ENCODE peak calls at places on chromosome X, in six cellular contexts. P is WERI-Rb-1, U is Daoy, X is T-helper 1 cell, K is HFF-Myc, M is uterus. J is an unnamed sample.

GRCh38 chrX:118523920-118524319 is 28.3 kb downstream of the DOCK11 start:
- DNase-seq in P (no peak), U (no peak), X (peak; percentile 69), K (no peak), M (no peak), J (no peak)

GRCh38 chrX:34734383-34734782 is 77.3 kb upstream of the TMEM47 start:
- DNase-seq in P (no peak), U (no peak), X (no peak), K (no peak), M (no peak), J (no peak)

GRCh38 chrX:106931831-106932491 is 11.8 kb downstream of the CLDN2 start:
- DNase-seq in P (no peak), U (no peak), X (no peak), K (no peak), M (no peak), J (no peak)

GRCh38 chrX:42678133-42678532 is 99.8 kb downstream of the PPP1R2C start:
- DNase-seq in P (peak; percentile 11), U (no peak), X (no peak), K (no peak), M (no peak), J (no peak)

GRCh38 chrX:103253608-103254007 is 1.3 kb downstream of the TCEAL8 start:
- DNase-seq in P (no peak), U (no peak), X (no peak), K (no peak), M (no peak), J (no peak)

GRCh38 chrX:88135735-88136134 is 611.3 kb upstream of the CPXCR1 start:
- DNase-seq in P (no peak), U (no peak), X (no peak), K (no peak), M (no peak), J (peak; percentile 7)

GRCh38 chrX:150730719-150731118 is 37.5 kb downstream of the MTMR1 start:
- DNase-seq in P (no peak), U (no peak), X (no peak), K (peak; percentile 22), M (no peak), J (no peak)

GRCh38 chrX:19332983-19333382 is 10.7 kb upstream of the PDHA1 start:
- DNase-seq in P (no peak), U (peak; percentile 7), X (no peak), K (peak; percentile 9), M (peak; percentile 28), J (no peak)

GRCh38 chrX:71236858-71237257 is 13.8 kb downstream of the GJB1 start:
- DNase-seq in P (no peak), U (no peak), X (no peak), K (no peak), M (no peak), J (peak; percentile 19)

GRCh38 chrX:136168929-136169735 is 21.8 kb downstream of the FHL1 start:
- DNase-seq in P (no peak), U (peak; percentile 78), X (no peak), K (peak; percentile 90), M (peak; percentile 66), J (no peak)

J was measured in NB4.